ENCODE peak calls at places on chromosomes 12 and 14, in eight cellular contexts. A is epithelial cell of proximal tubule; Q is CD4-positive, alpha-beta T cell; H is GM10248; P is dorsolateral prefrontal cortex; G is mesothelial cell of epicardium; R is Caco-2; I is left ventricle myocardium inferior. Y is an unnamed sample.

GRCh38 chr12:617304-617915 is 45.8 kb downstream of the NINJ2 start:
- DNase-seq in A (no peak), Q (no peak), H (no peak), P (no peak), G (no peak), R (no peak), I (peak; percentile 74), Y (no peak)

GRCh38 chr12:103924761-103925641 is 5.2 kb upstream of the HSP90B1 start:
- DNase-seq in A (peak; percentile 74), Q (peak; percentile 7), H (peak; percentile 60), P (no peak), G (no peak), R (no peak), I (no peak), Y (no peak)

GRCh38 chr12:59173696-59174095 is 253.4 kb upstream of the LRIG3 start:
- DNase-seq in A (no peak), Q (no peak), H (no peak), P (no peak), G (no peak), R (no peak), I (no peak), Y (no peak)

GRCh38 chr14:99574099-99574880 is 29.7 kb downstream of the CCDC85C start:
- DNase-seq in A (peak; percentile 29), Q (no peak), H (no peak), P (no peak), G (peak; percentile 86), R (peak; percentile 86), I (peak; percentile 37), Y (peak; percentile 55)

GRCh38 chr12:46451276-46452021 is 78.9 kb upstream of the SLC38A2 start:
- DNase-seq in A (no peak), Q (no peak), H (no peak), P (no peak), G (no peak), R (no peak), I (no peak), Y (no peak)

GRCh38 chr12:104604995-104605675 is 148.4 kb downstream of the CHST11 start:
- DNase-seq in A (no peak), Q (no peak), H (no peak), P (no peak), G (no peak), R (no peak), I (no peak), Y (peak; percentile 30)

GRCh38 chr12:78455991-78456390 is 408.6 kb upstream of the SYT1 start:
- DNase-seq in A (no peak), Q (no peak), H (no peak), P (no peak), G (no peak), R (no peak), I (no peak), Y (no peak)

GRCh38 chr14:64717870-64718269 is 13.6 kb downstream of the PLEKHG3 start:
- DNase-seq in A (no peak), Q (no peak), H (no peak), P (no peak), G (no peak), R (no peak), I (no peak), Y (no peak)

GRCh38 chr12:19970116-19970515 is 398.2 kb upstream of the PDE3A start:
- DNase-seq in A (no peak), Q (no peak), H (no peak), P (no peak), G (no peak), R (no peak), I (no peak), Y (no peak)

GRCh38 chr14:60720391-60720790 is 3.8 kb downstream of the SIX4 start:
- DNase-seq in A (no peak), Q (no peak), H (no peak), P (no peak), G (no peak), R (no peak), I (no peak), Y (no peak)

GRCh38 chr14:60722836-60723217 is 1.3 kb downstream of the SIX4 start:
- DNase-seq in A (no peak), Q (no peak), H (peak; percentile 17), P (no peak), G (no peak), R (peak; percentile 45), I (no peak), Y (peak; percentile 73)

GRCh38 chr14:60722163-60722835 is 1.9 kb downstream of the SIX4 start:
- DNase-seq in A (no peak), Q (no peak), H (peak; percentile 50), P (no peak), G (peak; percentile 72), R (peak; percentile 70), I (no peak), Y (peak; percentile 79)

GRCh38 chr14:60720962-60721330 is 3.2 kb downstream of the SIX4 start:
- DNase-seq in A (no peak), Q (no peak), H (no peak), P (no peak), G (no peak), R (no peak), I (no peak), Y (no peak)

GRCh38 chr14:60721331-60722162 is 2.6 kb downstream of the SIX4 start:
- DNase-seq in A (no peak), Q (peak; percentile 26), H (peak; percentile 59), P (no peak), G (peak; percentile 79), R (peak; percentile 34), I (no peak), Y (peak; percentile 75)
- TF ChIP-seq CTCF in A (peak; percentile 42), Q (no peak), H (peak; percentile 48), P (no peak), G (peak; percentile 24), R (peak; percentile 44), I (peak; percentile 48), Y (no peak)

GRCh38 chr12:49973361-49973830 is 649 bp downstream of the AQP6 start:
- DNase-seq in A (no peak), Q (no peak), H (no peak), P (no peak), G (no peak), R (no peak), I (no peak), Y (no peak)

GRCh38 chr12:49975370-49975761 is 2.6 kb downstream of the AQP6 start:
- DNase-seq in A (no peak), Q (no peak), H (no peak), P (no peak), G (no peak), R (no peak), I (no peak), Y (no peak)

GRCh38 chr12:49974677-49975369 is 2.1 kb downstream of the AQP6 start:
- DNase-seq in A (no peak), Q (no peak), H (no peak), P (no peak), G (no peak), R (no peak), I (no peak), Y (no peak)

GRCh38 chr12:49972641-49973360 is at the start of gene AQP6:
- DNase-seq in A (no peak), Q (no peak), H (no peak), P (no peak), G (no peak), R (no peak), I (no peak), Y (no peak)

DNA sequence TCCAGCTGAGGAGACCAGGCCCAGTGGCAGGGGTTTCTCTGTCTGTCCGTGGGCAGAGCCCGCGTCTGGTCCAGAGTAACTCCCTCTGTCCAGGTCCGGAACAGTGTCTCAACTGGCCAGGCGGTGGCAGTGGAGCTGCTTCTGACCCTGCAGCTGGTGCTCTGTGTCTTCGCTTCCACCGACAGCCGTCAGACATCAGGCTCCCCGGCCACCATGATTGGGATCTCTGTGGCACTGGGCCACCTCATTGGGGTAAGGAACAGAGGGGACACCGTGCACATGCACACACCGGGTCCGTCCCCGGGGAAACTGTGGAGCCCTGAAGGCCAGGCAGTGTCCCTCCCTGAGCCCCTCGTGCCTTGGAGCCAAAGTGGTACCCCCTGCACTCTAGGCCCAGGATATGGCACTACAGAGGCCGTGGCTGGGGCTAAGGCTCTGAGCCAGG is 1.5 kb downstream of the AQP6 start:
- DNase-seq in A (no peak), Q (no peak), H (no peak), P (peak; percentile 88), G (no peak), R (no peak), I (peak; percentile 69), Y (peak; percentile 58)
- TF ChIP-seq CTCF in A (peak; percentile 75), Q (no peak), H (no peak), P (peak; percentile 71), G (no peak), R (peak; percentile 59), I (peak; percentile 73), Y (no peak)

DNA sequence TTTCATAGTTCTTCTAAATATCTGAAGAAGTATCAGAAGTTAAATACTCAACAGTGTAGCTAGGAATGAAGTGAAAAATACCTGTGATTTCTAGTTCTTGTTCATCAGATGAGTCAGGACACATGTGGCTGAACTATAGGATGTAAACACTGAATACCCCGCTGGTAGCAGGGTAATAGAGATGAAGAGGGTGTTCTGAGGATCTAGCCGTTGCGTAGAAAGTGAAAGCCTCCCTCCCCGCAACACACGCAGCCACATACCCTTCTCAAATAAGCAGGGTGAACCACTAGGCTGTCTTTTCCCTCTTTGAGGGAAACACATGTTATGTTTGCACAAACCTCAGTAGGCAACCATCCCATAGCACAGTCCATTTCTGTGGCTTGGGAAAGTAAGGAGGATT is 16.4 kb upstream of the RNASE12 start:
- DNase-seq in A (no peak), Q (no peak), H (no peak), P (no peak), G (no peak), R (no peak), I (no peak), Y (no peak)
- TF ChIP-seq CTCF in A (no peak), Q (no peak), H (no peak), P (no peak), G (no peak), R (no peak), I (no peak), Y (no peak)

GRCh38 chr12:30824311-30824710 is 69.6 kb upstream of the CAPRIN2 start:
- DNase-seq in A (no peak), Q (no peak), H (no peak), P (no peak), G (no peak), R (no peak), I (no peak), Y (no peak)

GRCh38 chr12:30823764-30824163 is 69.0 kb upstream of the CAPRIN2 start:
- DNase-seq in A (no peak), Q (no peak), H (no peak), P (no peak), G (no peak), R (no peak), I (no peak), Y (no peak)

GRCh38 chr12:30822385-30823139 is 67.8 kb upstream of the CAPRIN2 start:
- DNase-seq in A (no peak), Q (peak; percentile 17), H (peak; percentile 43), P (peak; percentile 50), G (peak; percentile 65), R (no peak), I (peak; percentile 68), Y (peak; percentile 78)

GRCh38 chr12:30825341-30825740 is 70.6 kb upstream of the CAPRIN2 start:
- DNase-seq in A (no peak), Q (no peak), H (no peak), P (no peak), G (no peak), R (no peak), I (no peak), Y (no peak)

DNA sequence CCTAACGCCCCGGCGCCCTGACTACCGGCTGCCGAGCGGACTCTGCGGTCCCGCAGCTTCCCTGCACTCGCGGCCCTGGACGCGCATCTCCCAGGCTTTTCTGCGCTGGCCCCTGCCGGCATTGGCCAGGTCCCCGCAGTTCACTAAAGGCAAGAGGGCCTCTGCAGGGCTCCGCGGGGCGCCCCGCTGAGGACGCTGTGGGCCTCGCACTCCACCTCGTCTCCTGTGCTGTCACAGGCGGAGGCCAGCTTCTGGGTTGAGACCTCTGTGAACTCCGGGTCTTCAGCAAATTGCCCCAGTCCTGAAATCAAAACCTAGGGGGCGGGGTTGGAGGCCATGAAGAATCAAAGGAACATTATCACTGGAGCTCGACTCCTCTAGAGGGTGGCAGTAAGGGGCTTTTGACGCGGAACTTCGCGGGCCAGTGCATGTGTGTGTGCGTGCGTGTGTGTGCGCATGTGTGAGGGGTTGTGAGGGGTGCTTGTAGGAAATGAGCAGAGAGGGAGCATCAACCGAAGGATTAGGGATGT is 68.5 kb upstream of the CAPRIN2 start:
- DNase-seq in A (no peak), Q (peak; percentile 8), H (peak; percentile 49), P (no peak), G (peak; percentile 53), R (no peak), I (peak; percentile 31), Y (peak; percentile 68)
- TF ChIP-seq CTCF in A (no peak), Q (peak; percentile 38), H (peak; percentile 29), P (no peak), G (no peak), R (no peak), I (peak; percentile 28), Y (no peak)